ENCODE peak calls at places on chromosome 18, in eight cellular contexts. B is transverse colon, I is sigmoid colon, R is endothelial cell of umbilical vein, N is GM12878, L is upper lobe of left lung, E is spleen, G is H1. J is an unnamed sample.

GRCh38 chr18:44423826-44424225 is 256.9 kb upstream of the SETBP1 start:
- DNase-seq in B (no peak), I (no peak), R (no peak), N (no peak), L (no peak), E (no peak), G (no peak), J (no peak)

GRCh38 chr18:12722731-12723130 is 19.9 kb downstream of the PSMG2 start:
- DNase-seq in B (no peak), I (no peak), R (no peak), N (no peak), L (no peak), E (no peak), G (no peak), J (no peak)

GRCh38 chr18:6498265-6498664 is 83.6 kb upstream of the L3MBTL4 start:
- DNase-seq in B (no peak), I (no peak), R (no peak), N (no peak), L (no peak), E (no peak), G (no peak), J (no peak)

GRCh38 chr18:55261253-55261652 is 302.0 kb upstream of the CCDC68 start:
- DNase-seq in B (no peak), I (no peak), R (no peak), N (no peak), L (no peak), E (no peak), G (no peak), J (no peak)

GRCh38 chr18:72460210-72460680 is 83.9 kb downstream of the CBLN2 start:
- DNase-seq in B (no peak), I (no peak), R (peak; percentile 40), N (no peak), L (no peak), E (no peak), G (no peak), J (no peak)

GRCh38 chr18:79519751-79520472 is 124.2 kb downstream of the NFATC1 start:
- DNase-seq in B (no peak), I (no peak), R (no peak), N (no peak), L (no peak), E (peak; percentile 80), G (no peak), J (no peak)

GRCh38 chr18:80171190-80171872 is 62.3 kb downstream of the ADNP2 start:
- DNase-seq in B (peak; percentile 50), I (no peak), R (peak; percentile 12), N (no peak), L (peak; percentile 94), E (no peak), G (no peak), J (peak; percentile 61)

GRCh38 chr18:9177047-9177446 is 40.5 kb downstream of the ANKRD12 start:
- DNase-seq in B (no peak), I (no peak), R (no peak), N (no peak), L (no peak), E (no peak), G (no peak), J (no peak)

GRCh38 chr18:9508446-9509025 is 33.2 kb downstream of the RALBP1 start:
- DNase-seq in B (no peak), I (no peak), R (no peak), N (no peak), L (no peak), E (no peak), G (no peak), J (no peak)

GRCh38 chr18:9513971-9514512 is 38.7 kb downstream of the RALBP1 start:
- DNase-seq in B (no peak), I (no peak), R (no peak), N (no peak), L (no peak), E (no peak), G (no peak), J (no peak)

GRCh38 chr18:61581578-61582204 is 248.5 kb downstream of the CDH20 start:
- DNase-seq in B (peak; percentile 79), I (peak; percentile 80), R (peak; percentile 77), N (no peak), L (peak; percentile 91), E (peak; percentile 88), G (peak; percentile 71), J (peak; percentile 86)

GRCh38 chr18:52337286-52337685 is 2.7 kb upstream of the DCC start:
- DNase-seq in B (no peak), I (no peak), R (no peak), N (no peak), L (no peak), E (no peak), G (no peak), J (no peak)

GRCh38 chr18:27921904-27922541 is 254.9 kb downstream of the CDH2 start:
- DNase-seq in B (no peak), I (no peak), R (no peak), N (no peak), L (no peak), E (no peak), G (no peak), J (no peak)

GRCh38 chr18:6681331-6681875 is 48.1 kb upstream of the ARHGAP28 start:
- DNase-seq in B (no peak), I (no peak), R (no peak), N (no peak), L (no peak), E (no peak), G (no peak), J (no peak)

GRCh38 chr18:3411854-3412268 is 38.1 kb upstream of the TGIF1 start:
- DNase-seq in B (peak; percentile 49), I (no peak), R (peak; percentile 4), N (no peak), L (peak; percentile 93), E (peak; percentile 78), G (no peak), J (peak; percentile 66)

GRCh38 chr18:11950824-11951223 is 30.5 kb upstream of the IMPA2 start:
- DNase-seq in B (no peak), I (no peak), R (no peak), N (no peak), L (no peak), E (peak; percentile 42), G (no peak), J (no peak)

GRCh38 chr18:79481041-79481790 is 85.5 kb downstream of the NFATC1 start:
- DNase-seq in B (no peak), I (peak; percentile 56), R (no peak), N (no peak), L (no peak), E (peak; percentile 67), G (no peak), J (no peak)

GRCh38 chr18:56651771-56652092 is 573 bp downstream of the WDR7 start:
- DNase-seq in B (no peak), I (no peak), R (peak; percentile 15), N (no peak), L (no peak), E (no peak), G (no peak), J (no peak)

GRCh38 chr18:50162486-50163304 is 32.3 kb downstream of the MYO5B start:
- DNase-seq in B (no peak), I (no peak), R (no peak), N (no peak), L (no peak), E (no peak), G (no peak), J (no peak)

GRCh38 chr18:56748698-56749268 is 97.6 kb downstream of the WDR7 start:
- DNase-seq in B (no peak), I (no peak), R (peak; percentile 60), N (no peak), L (no peak), E (no peak), G (no peak), J (no peak)

GRCh38 chr18:54269924-54270844 is 867 bp downstream of the POLI start:
- DNase-seq in B (peak; percentile 66), I (peak; percentile 80), R (peak; percentile 59), N (no peak), L (no peak), E (peak; percentile 89), G (no peak), J (peak; percentile 42)

GRCh38 chr18:54388203-54389142 is 30.8 kb downstream of the C18orf54 start:
- DNase-seq in B (peak; percentile 41), I (no peak), R (peak; percentile 89), N (peak; percentile 40), L (no peak), E (no peak), G (peak; percentile 70), J (no peak)

GRCh38 chr18:66707473-66707872 is 103.6 kb upstream of the CDH19 start:
- DNase-seq in B (no peak), I (no peak), R (no peak), N (no peak), L (no peak), E (no peak), G (no peak), J (no peak)

GRCh38 chr18:58639751-58640427 is 11.0 kb upstream of the ALPK2 start:
- DNase-seq in B (no peak), I (no peak), R (no peak), N (no peak), L (no peak), E (no peak), G (no peak), J (no peak)
- TF ChIP-seq POLR2AphosphoS5 in B (no peak), I (no peak), R (no peak), N (no peak), L (no peak), E (no peak), G (no peak), J (no peak)

GRCh38 chr18:46866524-46866923 is 50.8 kb downstream of the PIAS2 start:
- DNase-seq in B (no peak), I (no peak), R (peak; percentile 14), N (no peak), L (no peak), E (no peak), G (no peak), J (no peak)

GRCh38 chr18:46867471-46868170 is 49.7 kb downstream of the PIAS2 start:
- DNase-seq in B (no peak), I (no peak), R (no peak), N (no peak), L (no peak), E (no peak), G (no peak), J (no peak)

GRCh38 chr18:46868171-46868921 is 49.0 kb downstream of the PIAS2 start:
- DNase-seq in B (no peak), I (no peak), R (no peak), N (no peak), L (no peak), E (no peak), G (no peak), J (no peak)
- H3K9me3 ChIP-seq in B (peaks cover 19% of the 10 kb centered on the region), I (peaks cover 10% of the 10 kb centered on the region), R (no peaks in the 10 kb centered on the region), N (peaks cover 7% of the 10 kb centered on the region), L (peaks cover 18% of the 10 kb centered on the region), E (peaks cover 27% of the 10 kb centered on the region), G (peaks cover 12% of the 10 kb centered on the region), J (peaks cover 24% of the 10 kb centered on the region)

DNA sequence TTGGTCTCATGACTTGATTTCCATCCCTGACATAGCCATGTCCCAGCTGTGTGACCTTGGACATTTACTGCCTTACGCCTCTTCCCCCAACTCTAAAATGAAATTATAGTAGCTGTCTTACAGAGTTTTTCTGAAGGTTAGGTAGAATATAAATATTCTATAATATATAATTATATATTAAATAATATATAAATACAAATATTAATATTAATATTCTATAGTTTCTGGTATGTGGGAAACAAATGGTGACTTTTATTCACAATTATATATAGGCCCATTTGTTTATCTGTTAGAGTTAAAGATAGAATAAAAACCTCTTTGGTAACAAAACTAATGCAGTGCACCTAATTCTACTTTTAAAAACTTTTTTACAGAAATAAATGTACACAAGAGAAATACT is 1.7 kb downstream of the RBBP8 start:
- DNase-seq in B (no peak), I (no peak), R (no peak), N (no peak), L (no peak), E (no peak), G (no peak), J (no peak)
- H3K4me3 ChIP-seq in B (no peak overlapping the region), I (no peak overlapping the region), R (no peak overlapping the region), N (peak overlapping the region; percentile 65), L (no peak overlapping the region), E (no peak overlapping the region), G (peak overlapping the region; percentile 18), J (no peak overlapping the region)

GRCh38 chr18:36724591-36725001 is 104.2 kb downstream of the TPGS2 start:
- DNase-seq in B (no peak), I (no peak), R (no peak), N (no peak), L (no peak), E (no peak), G (no peak), J (no peak)
- TF ChIP-seq POLR2AphosphoS5 in B (no peak), I (no peak), R (no peak), N (no peak), L (no peak), E (no peak), G (no peak), J (no peak)